ENCODE peak calls at places on chromosomes 11 and 22, in four cellular contexts. Q, F, Z and U are unnamed samples.

GRCh38 chr11:44822369-44822768 is 95.6 kb downstream of the TSPAN18 start:
- DNase-seq in Q (no peak), F (no peak), Z (no peak), U (no peak)

GRCh38 chr11:83456075-83456474 is 169.9 kb upstream of the CCDC90B start:
- DNase-seq in Z (no peak), F (peak), Q (no peak), U (no peak)

GRCh38 chr11:19079643-19080440 is 19.3 kb upstream of the MRGPRX2 start:
- DNase-seq in F (no peak), Q (no peak), Z (no peak), U (no peak)

GRCh38 chr22:21074092-21074715 is 28.5 kb downstream of the LRRC74B start:
- DNase-seq in Q (no peak), F (peak), Z (no peak), U (no peak)

GRCh38 chr22:19895160-19895849 is 40.6 kb upstream of the GNB1L start:
- DNase-seq in Z (no peak), F (peak), Q (no peak), U (no peak)

GRCh38 chr11:46747150-46747549 is 28.1 kb downstream of the F2 start:
- DNase-seq in Q (no peak), F (no peak), Z (no peak), U (no peak)

GRCh38 chr11:88175707-88176066 is 444 bp upstream of the RAB38 start:
- DNase-seq in Z (no peak), F (no peak), Q (no peak), U (no peak)

GRCh38 chr11:100941033-100941432 is 188.6 kb downstream of the PGR start:
- DNase-seq in Z (no peak), F (no peak), Q (no peak), U (no peak)

GRCh38 chr22:40531951-40532900 is 104.3 kb downstream of the MRTFA start:
- DNase-seq in F (no peak), Z (no peak), Q (no peak), U (no peak)

GRCh38 chr11:115363921-115364320 is 140.3 kb downstream of the CADM1 start:
- DNase-seq in Z (no peak), Q (no peak), F (no peak), U (no peak)

GRCh38 chr11:104619751-104620150 is 278.5 kb downstream of the CASP12 start:
- DNase-seq in Z (no peak), Q (no peak), F (no peak), U (no peak)

GRCh38 chr11:115317428-115318185 is 186.6 kb downstream of the CADM1 start:
- DNase-seq in Q (no peak), F (no peak), Z (no peak), U (no peak)

GRCh38 chr11:115721309-115722007 is 217.2 kb upstream of the CADM1 start:
- DNase-seq in F (no peak), Q (no peak), Z (no peak), U (no peak)

GRCh38 chr11:2684581-2684980 is 15.2 kb downstream of the KCNQ1OT1 start:
- DNase-seq in Z (no peak), F (no peak), Q (no peak), U (no peak)

GRCh38 chr11:31608995-31609394 is 99.4 kb downstream of the ELP4 start:
- DNase-seq in F (no peak), Z (no peak), Q (no peak), U (no peak)

GRCh38 chr11:12179521-12179920 is 69.1 kb downstream of the MICAL2 start:
- DNase-seq in F (no peak), Q (no peak), Z (peak), U (no peak)

GRCh38 chr11:32704261-32704660 is 90.2 kb downstream of the CCDC73 start:
- DNase-seq in F (peak), Z (no peak), Q (no peak), U (no peak)

GRCh38 chr11:8219257-8220021 is 44.2 kb downstream of the LMO1 start:
- DNase-seq in Z (peak), Q (no peak), F (no peak), U (no peak)

GRCh38 chr22:20568502-20569058 is 61.2 kb downstream of the MED15 start:
- DNase-seq in F (no peak), Q (no peak), Z (no peak), U (no peak)

GRCh38 chr11:103433380-103433779 is 324.2 kb downstream of the DYNC2H1 start:
- DNase-seq in Z (no peak), F (no peak), Q (no peak), U (no peak)

GRCh38 chr11:69918231-69918937 is 99.2 kb upstream of the FGF3 start:
- DNase-seq in Q (no peak), F (peak), Z (peak), U (peak)

GRCh38 chr11:126744699-126745098 is 255.9 kb downstream of the KIRREL3 start:
- DNase-seq in Z (no peak), Q (no peak), F (no peak), U (no peak)

GRCh38 chr11:111105566-111105965 is 140.0 kb upstream of the POU2AF2 start:
- DNase-seq in Q (no peak), Z (no peak), F (no peak), U (no peak)

GRCh38 chr11:34426766-34427170 is 12.0 kb upstream of the CAT start:
- DNase-seq in Q (no peak), F (no peak), Z (no peak), U (no peak)

GRCh38 chr11:72901374-72901773 is 87.2 kb downstream of the ATG16L2 start:
- DNase-seq in F (no peak), Z (no peak), Q (no peak), U (no peak)

GRCh38 chr22:26196657-26197056 is 27.4 kb downstream of the SEZ6L start:
- DNase-seq in Z (no peak), F (no peak), Q (no peak), U (no peak)

GRCh38 chr11:130112071-130112830 is 42.6 kb downstream of the APLP2 start:
- DNase-seq in Q (no peak), F (no peak), Z (no peak), U (no peak)

GRCh38 chr22:30891443-30891755 is 77.2 kb downstream of the MORC2 start:
- DNase-seq in Z (no peak), Q (no peak), F (no peak), U (no peak)

GRCh38 chr11:41003339-41003992 is 456.0 kb downstream of the LRRC4C start:
- DNase-seq in Z (no peak), F (no peak), Q (no peak), U (no peak)

GRCh38 chr11:39209966-39210365 is 2249.5 kb downstream of the LRRC4C start:
- DNase-seq in Z (no peak), Q (no peak), F (no peak), U (no peak)

GRCh38 chr11:42145311-42145710 is 685.9 kb upstream of the LRRC4C start:
- DNase-seq in Z (no peak), Q (no peak), F (no peak), U (no peak)

GRCh38 chr11:61627831-61628753 is 47.2 kb upstream of the SYT7 start:
- DNase-seq in Z (peak), Q (no peak), F (peak), U (no peak)

GRCh38 chr11:69944146-69944795 is 125.1 kb upstream of the FGF3 start:
- DNase-seq in F (no peak), Z (peak), Q (no peak), U (no peak)

GRCh38 chr22:49749885-49750510 is 77.7 kb downstream of the BRD1 start:
- DNase-seq in F (peak), Z (no peak), Q (no peak), U (no peak)

DNA sequence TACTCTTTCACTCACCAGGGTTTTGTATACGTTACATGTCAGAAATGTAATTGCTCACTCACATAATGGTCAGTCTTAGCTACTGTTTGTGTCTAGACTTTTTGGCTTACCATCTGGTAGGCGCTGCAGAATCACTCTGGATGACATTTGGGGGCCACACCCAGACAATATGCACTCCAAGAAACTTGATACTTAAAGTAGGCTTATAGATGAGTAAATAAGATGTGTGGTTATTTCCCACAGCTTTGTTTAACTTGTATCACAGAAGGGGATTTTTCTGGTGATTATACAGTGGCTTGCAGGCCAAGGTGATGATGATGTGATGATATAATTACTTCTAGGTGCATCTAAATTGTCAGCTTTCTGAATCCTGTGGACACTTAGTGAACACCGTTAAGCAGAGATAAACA is 89.0 kb downstream of the PRR5L start:
- DNase-seq in Q (no peak), F (no peak), Z (no peak), U (no peak)
- H3K27ac ChIP-seq in Q (no peak), F (no peak), Z (no peak), U (no peak)

GRCh38 chr11:22337571-22338464 is at the start of gene SLC17A6:
- DNase-seq in Q (no peak), F (no peak), Z (no peak), U (no peak)
- H3K4me3 ChIP-seq in Q (no peak), F (no peak), Z (no peak), U (no peak)

DNA sequence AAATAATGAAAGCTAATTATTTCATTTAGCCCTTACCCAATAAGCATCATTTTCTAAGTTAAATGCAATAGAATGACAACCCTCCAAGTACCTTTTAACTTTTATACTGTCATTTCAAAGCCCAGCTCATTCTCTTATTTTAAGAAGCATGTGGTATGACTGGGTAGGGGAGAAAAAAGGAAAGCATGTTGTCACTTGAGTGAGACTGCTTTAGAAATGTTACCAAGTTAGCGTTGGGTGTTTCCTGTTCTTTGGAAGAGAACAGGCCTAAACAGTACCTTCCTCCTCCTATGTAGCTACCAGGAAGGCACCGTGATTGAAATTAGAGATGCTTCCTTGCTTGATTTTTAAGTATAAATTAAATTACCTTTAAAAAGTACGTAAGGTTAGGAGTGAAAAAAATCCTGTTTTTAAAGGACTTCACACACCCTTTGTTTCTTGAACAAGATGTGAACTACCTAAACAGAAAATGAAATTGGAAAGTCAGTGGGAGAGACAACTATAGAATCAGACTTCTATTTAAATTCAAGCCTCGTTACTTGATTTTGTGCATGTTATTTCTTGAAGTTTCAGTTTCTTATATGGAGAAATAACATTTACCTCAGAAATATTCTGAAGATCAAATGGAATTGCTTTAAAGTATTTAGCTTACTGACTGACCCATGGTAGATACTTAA is 741 bp upstream of the CNTF start:
- DNase-seq in Z (no peak), F (no peak), Q (no peak), U (no peak)
- H3K27ac ChIP-seq in Z (no peak), F (no peak), Q (peak), U (no peak)

GRCh38 chr11:57644748-57645715 is 4.7 kb downstream of the YPEL4 start:
- DNase-seq in Z (peak), Q (peak), F (no peak), U (peak)
- H3K4me3 ChIP-seq in Z (no peak), Q (no peak), F (no peak), U (peak)